ENCODE peak calls at places on chromosomes 7 and 10, in seven cellular contexts. K is bronchial epithelial cell, S is cardiac muscle cell, X is BJ, U is lower lobe of right lung, H is esophagus squamous epithelium, G is H7. C is an unnamed sample.

GRCh38 chr7:99260395-99260794 is 12.2 kb upstream of the MYH16 start:
- DNase-seq in K (no peak), S (no peak), X (no peak), U (no peak), H (no peak), G (no peak), C (no peak)

GRCh38 chr10:5805260-5805659 is 8.0 kb downstream of the GDI2 start:
- DNase-seq in K (no peak), S (no peak), X (no peak), U (no peak), H (no peak), G (no peak), C (no peak)

GRCh38 chr10:78312197-78313046 is 278.8 kb downstream of the RPS24 start:
- DNase-seq in K (no peak), S (peak; percentile 86), X (no peak), U (no peak), H (no peak), G (no peak), C (peak; percentile 36)

GRCh38 chr10:44195120-44196007 is 189.5 kb downstream of the CXCL12 start:
- DNase-seq in K (peak; percentile 10), S (peak; percentile 96), X (peak; percentile 87), U (no peak), H (no peak), G (no peak), C (peak; percentile 82)

GRCh38 chr10:126398383-126398743 is 10.1 kb upstream of the ADAM12 start:
- DNase-seq in K (no peak), S (no peak), X (no peak), U (no peak), H (no peak), G (no peak), C (no peak)

GRCh38 chr7:79615466-79615865 is 162.0 kb upstream of the MAGI2 start:
- DNase-seq in K (no peak), S (peak; percentile 32), X (no peak), U (no peak), H (no peak), G (no peak), C (peak; percentile 12)

GRCh38 chr7:128044064-128044463 is 12.8 kb upstream of the LRRC4 start:
- DNase-seq in K (no peak), S (no peak), X (no peak), U (no peak), H (no peak), G (no peak), C (no peak)

GRCh38 chr10:567869-568268 is 121.6 kb downstream of the DIP2C start:
- DNase-seq in K (no peak), S (no peak), X (no peak), U (no peak), H (no peak), G (peak; percentile 25), C (no peak)

GRCh38 chr10:58697691-58698090 is 185.0 kb downstream of the BICC1 start:
- DNase-seq in K (no peak), S (no peak), X (no peak), U (no peak), H (no peak), G (peak; percentile 5), C (no peak)

GRCh38 chr10:126420571-126421275 is 32.4 kb upstream of the ADAM12 start:
- DNase-seq in K (no peak), S (peak; percentile 63), X (no peak), U (no peak), H (no peak), G (no peak), C (no peak)

GRCh38 chr7:157432957-157433576 is 96.3 kb downstream of the DNAJB6 start:
- DNase-seq in K (peak; percentile 18), S (peak; percentile 50), X (no peak), U (peak; percentile 52), H (no peak), G (peak; percentile 83), C (peak; percentile 65)

GRCh38 chr10:102729090-102730026 is 14.4 kb upstream of the WBP1L start:
- DNase-seq in K (peak; percentile 43), S (peak; percentile 90), X (no peak), U (peak; percentile 88), H (no peak), G (peak; percentile 91), C (peak; percentile 91)

GRCh38 chr10:126110434-126110833 is 214.1 kb downstream of the FANK1 start:
- DNase-seq in K (peak; percentile 45), S (peak; percentile 70), X (no peak), U (no peak), H (no peak), G (no peak), C (peak; percentile 65)

GRCh38 chr7:47498229-47499056 is 83.5 kb downstream of the TNS3 start:
- DNase-seq in K (peak; percentile 50), S (no peak), X (no peak), U (no peak), H (no peak), G (no peak), C (no peak)

GRCh38 chr7:44177570-44178131 is 11.6 kb downstream of the GCK start:
- DNase-seq in K (peak; percentile 38), S (peak; percentile 18), X (no peak), U (no peak), H (no peak), G (peak; percentile 41), C (peak; percentile 65)

GRCh38 chr10:26696786-26697162 is 727 bp upstream of the PDSS1 start:
- DNase-seq in K (peak; percentile 72), S (peak; percentile 78), X (no peak), U (no peak), H (no peak), G (no peak), C (no peak)

GRCh38 chr10:24513155-24513554 is 210.5 kb downstream of the ARHGAP21 start:
- DNase-seq in K (peak; percentile 10), S (peak; percentile 47), X (no peak), U (no peak), H (no peak), G (no peak), C (no peak)

GRCh38 chr7:75762350-75762917 is 9.6 kb downstream of the CCL26 start:
- DNase-seq in K (peak; percentile 64), S (peak; percentile 86), X (peak; percentile 17), U (no peak), H (no peak), G (peak; percentile 82), C (peak; percentile 76)

GRCh38 chr7:112137141-112138101 is 68.8 kb downstream of the DOCK4 start:
- DNase-seq in K (no peak), S (no peak), X (no peak), U (no peak), H (no peak), G (no peak), C (no peak)

GRCh38 chr10:99393036-99393435 is 37.4 kb downstream of the GOT1 start:
- DNase-seq in K (peak; percentile 39), S (no peak), X (no peak), U (no peak), H (no peak), G (peak; percentile 67), C (no peak)

GRCh38 chr10:99394761-99395386 is 35.5 kb downstream of the GOT1 start:
- DNase-seq in K (peak; percentile 85), S (no peak), X (no peak), U (no peak), H (no peak), G (no peak), C (no peak)

GRCh38 chr10:99393683-99394082 is 36.7 kb downstream of the GOT1 start:
- DNase-seq in K (no peak), S (no peak), X (no peak), U (no peak), H (no peak), G (no peak), C (no peak)

GRCh38 chr10:99395750-99396445 is 34.5 kb downstream of the GOT1 start:
- DNase-seq in K (peak; percentile 87), S (peak; percentile 85), X (peak; percentile 61), U (no peak), H (no peak), G (no peak), C (peak; percentile 87)

GRCh38 chr10:99394256-99394655 is 36.2 kb downstream of the GOT1 start:
- DNase-seq in K (peak; percentile 88), S (no peak), X (no peak), U (no peak), H (no peak), G (no peak), C (no peak)
- H3K4me3 ChIP-seq in K (no peak overlapping the region), S (no peak overlapping the region), X (no peak overlapping the region), U (no peak overlapping the region), H (no peak overlapping the region), G (no peak overlapping the region), C (no peak overlapping the region)

GRCh38 chr7:150685219-150686029 is at the start of gene GIMAP2:
- DNase-seq in K (peak; percentile 19), S (peak; percentile 11), X (no peak), U (no peak), H (no peak), G (no peak), C (no peak)
- H3K4me3 ChIP-seq in K (peak within 1 kb of the TSS; percentile 15), S (no peak within 1 kb of the TSS), X (peak within 1 kb of the TSS; percentile 9), U (peak within 1 kb of the TSS; percentile 59), H (peak within 1 kb of the TSS; percentile 18), G (no peak within 1 kb of the TSS), C (peak within 1 kb of the TSS; percentile 42)

DNA sequence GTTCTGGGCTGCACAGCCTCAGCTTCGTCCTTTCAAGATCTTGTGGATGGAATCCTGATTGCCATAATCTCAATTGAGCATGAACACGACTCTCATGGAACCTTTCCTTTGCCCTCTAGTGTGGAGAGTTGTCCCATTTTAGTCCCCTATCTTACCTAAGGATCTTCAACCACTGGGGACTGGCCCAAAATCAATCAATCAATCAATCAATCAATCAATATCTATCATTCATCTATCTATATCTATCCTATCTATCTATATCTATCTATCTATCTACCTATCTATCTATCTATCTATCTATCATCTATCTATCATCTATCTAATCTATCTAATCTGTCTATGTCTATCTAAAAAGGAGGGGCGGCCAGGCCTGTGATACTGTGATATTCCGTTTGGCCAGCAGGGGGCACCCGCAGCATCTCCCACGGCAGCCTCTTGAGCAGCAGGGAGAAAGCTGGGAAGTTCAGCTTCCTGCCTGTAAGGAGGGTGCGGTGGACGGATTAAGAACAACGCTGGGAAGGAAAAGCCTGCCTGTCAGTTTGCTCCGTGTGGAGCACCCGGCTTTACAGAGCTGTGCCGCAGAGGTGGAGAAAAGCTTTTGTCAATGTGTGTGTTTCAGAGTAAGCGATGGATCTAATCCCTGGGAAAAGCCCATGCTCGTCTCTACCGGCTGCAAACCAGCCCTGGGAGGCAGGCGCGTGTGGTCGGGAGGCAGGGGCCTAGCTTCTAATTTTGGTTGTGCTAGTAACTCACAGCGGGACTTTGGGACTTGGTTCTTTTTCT is 124.9 kb downstream of the SH2D4B start:
- DNase-seq in K (peak; percentile 67), S (peak; percentile 89), X (peak; percentile 19), U (peak; percentile 83), H (peak; percentile 19), G (peak; percentile 86), C (peak; percentile 58)
- H3K4me3 ChIP-seq in K (no peak overlapping the region), S (peak overlapping the region; percentile 17), X (no peak overlapping the region), U (peak overlapping the region; percentile 40), H (no peak overlapping the region), G (peak overlapping the region; percentile 23), C (peak overlapping the region; percentile 16)

DNA sequence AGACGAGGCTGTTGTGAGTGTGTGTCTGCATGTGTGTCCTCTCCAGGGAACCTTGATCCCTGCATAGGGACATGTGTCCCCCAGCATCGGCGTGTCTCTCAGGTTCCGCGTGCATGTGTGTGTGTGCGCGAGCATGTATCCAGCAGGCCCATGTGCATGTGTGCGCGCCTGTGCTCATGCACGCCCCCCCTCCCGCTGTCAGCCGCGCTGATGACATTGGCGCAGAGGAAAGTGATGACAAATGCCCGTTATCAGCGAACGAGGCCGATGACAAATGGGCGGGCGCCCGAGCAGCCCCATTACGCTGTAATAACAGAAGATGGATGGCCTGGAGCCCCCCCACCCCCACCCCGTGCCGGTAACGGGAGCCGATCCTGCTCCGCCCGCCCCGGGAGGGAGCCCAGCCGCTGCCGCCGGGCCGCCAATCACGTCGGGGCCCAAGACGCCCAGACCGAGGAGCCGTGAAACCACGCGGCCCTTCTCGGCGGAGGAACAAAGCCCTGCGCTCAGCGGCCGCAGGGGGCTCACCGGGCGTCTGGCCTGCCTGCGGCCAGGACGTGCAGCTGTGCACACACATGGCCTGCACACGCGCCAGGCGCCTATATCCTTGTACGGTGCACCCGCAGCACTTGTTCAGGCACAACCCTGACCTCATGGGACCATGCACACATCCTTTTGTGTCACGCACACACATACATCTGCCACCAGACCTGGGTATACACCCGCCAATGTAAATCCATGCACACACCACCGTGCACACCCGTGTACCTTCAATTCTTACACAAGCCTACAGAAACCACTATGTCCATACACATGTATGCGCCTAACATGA is 21.5 kb downstream of the POLL start:
- DNase-seq in K (no peak), S (peak; percentile 44), X (no peak), U (no peak), H (no peak), G (peak; percentile 90), C (peak; percentile 48)
- H3K4me3 ChIP-seq in K (no peak overlapping the region), S (no peak overlapping the region), X (peak overlapping the region; percentile 17), U (peak overlapping the region; percentile 2), H (no peak overlapping the region), G (no peak overlapping the region), C (no peak overlapping the region)